ENCODE peak calls at places on chromosomes 12 and 14, in seven cellular contexts. L is lung, I is GM23338, H is hepatocyte, T is psoas muscle, N is body of pancreas, P is neuronal stem cell. X is an unnamed sample.

GRCh38 chr12:54082402-54082892 is 28.8 kb downstream of the HOXC4 start:
- DNase-seq in L (no peak), I (peak; percentile 46), H (peak; percentile 73), T (peak; percentile 57), N (peak; percentile 46), P (no peak), X (peak; percentile 79)

GRCh38 chr12:110102255-110102654 is 21.9 kb upstream of the IFT81 start:
- DNase-seq in L (no peak), I (peak; percentile 98), H (peak; percentile 39), T (no peak), N (peak; percentile 15), P (no peak), X (peak; percentile 90)

GRCh38 chr12:54692353-54692752 is 44.2 kb upstream of the DCD start:
- DNase-seq in L (no peak), I (no peak), H (no peak), T (no peak), N (no peak), P (no peak), X (no peak)

GRCh38 chr12:125193798-125194562 is 128.7 kb downstream of the AACS start:
- DNase-seq in L (no peak), I (peak; percentile 54), H (no peak), T (no peak), N (no peak), P (no peak), X (peak; percentile 77)

GRCh38 chr14:63499701-63500250 is 43.4 kb downstream of the PPP2R5E start:
- DNase-seq in L (no peak), I (no peak), H (no peak), T (no peak), N (no peak), P (no peak), X (no peak)

GRCh38 chr12:91406920-91407341 is 224.3 kb upstream of the DCN start:
- DNase-seq in L (no peak), I (no peak), H (peak; percentile 49), T (no peak), N (no peak), P (no peak), X (no peak)

GRCh38 chr14:85528080-85528881 is 1.7 kb upstream of the FLRT2 start:
- DNase-seq in L (no peak), I (peak; percentile 69), H (peak; percentile 81), T (peak; percentile 38), N (peak; percentile 65), P (peak; percentile 51), X (peak; percentile 48)

GRCh38 chr12:81811066-81811777 is 52.1 kb upstream of the PPFIA2 start:
- DNase-seq in L (no peak), I (peak; percentile 47), H (no peak), T (no peak), N (no peak), P (no peak), X (peak; percentile 8)

GRCh38 chr12:95516757-95517156 is 34.5 kb downstream of the USP44 start:
- DNase-seq in L (no peak), I (no peak), H (no peak), T (no peak), N (no peak), P (no peak), X (no peak)

GRCh38 chr14:83827383-83827782 is 1702.6 kb upstream of the FLRT2 start:
- DNase-seq in L (peak; percentile 32), I (peak; percentile 18), H (no peak), T (no peak), N (no peak), P (no peak), X (no peak)
- H3K4me3 ChIP-seq in L (no peak overlapping the region), I (no peak overlapping the region), H (no peak overlapping the region), T (no peak overlapping the region), N (no peak overlapping the region), P (no peak overlapping the region), X (no peak overlapping the region)

GRCh38 chr14:59199614-59200013 is 11.1 kb downstream of the DAAM1 start:
- DNase-seq in L (no peak), I (no peak), H (no peak), T (no peak), N (no peak), P (no peak), X (no peak)
- H3K36me3 ChIP-seq in L (no peaks in the 10 kb centered on the region), I (no peaks in the 10 kb centered on the region), H (no peaks in the 10 kb centered on the region), T (no peaks in the 10 kb centered on the region), N (no peaks in the 10 kb centered on the region), P (no peaks in the 10 kb centered on the region), X (no peaks in the 10 kb centered on the region)

GRCh38 chr12:112527082-112527481 is 108.3 kb downstream of the PTPN11 start:
- DNase-seq in L (no peak), I (no peak), H (no peak), T (no peak), N (no peak), P (no peak), X (no peak)
- H3K4me3 ChIP-seq in L (no peak overlapping the region), I (no peak overlapping the region), H (no peak overlapping the region), T (no peak overlapping the region), N (no peak overlapping the region), P (no peak overlapping the region), X (no peak overlapping the region)

GRCh38 chr12:910416-910815 is 39.1 kb downstream of the RAD52 start:
- DNase-seq in L (no peak), I (no peak), H (no peak), T (no peak), N (no peak), P (no peak), X (no peak)
- H3K36me3 ChIP-seq in L (peaks cover 53% of the 10 kb centered on the region), I (peaks cover 41% of the 10 kb centered on the region), H (no peaks in the 10 kb centered on the region), T (peaks cover 27% of the 10 kb centered on the region), N (peaks cover 14% of the 10 kb centered on the region), P (peaks cover 42% of the 10 kb centered on the region), X (peaks cover 29% of the 10 kb centered on the region)

GRCh38 chr12:51388826-51389225 is 2.4 kb downstream of the GALNT6 start:
- DNase-seq in L (no peak), I (no peak), H (no peak), T (no peak), N (no peak), P (no peak), X (no peak)
- H3K4me3 ChIP-seq in L (no peak overlapping the region), I (no peak overlapping the region), H (no peak overlapping the region), T (no peak overlapping the region), N (no peak overlapping the region), P (no peak overlapping the region), X (no peak overlapping the region)

X was measured in H7.